ENCODE peak calls at places on chromosome 9, in six cellular contexts. Q is midbrain; X is mucosa of gallbladder; O is left cardiac atrium; M is effector memory CD8-positive, alpha-beta T cell; T is fibroblast of gingiva. D is an unnamed sample.

GRCh38 chr9:133700861-133701320 is 37.3 kb downstream of the SARDH start:
- DNase-seq in X (no peak), O (no peak), Q (peak), M (no peak), T (no peak), D (no peak)

GRCh38 chr9:85640425-85640824 is 101.3 kb downstream of the AGTPBP1 start:
- DNase-seq in M (no peak), O (no peak), X (no peak), Q (no peak), T (no peak), D (no peak)

GRCh38 chr9:81896067-81896466 is 32.2 kb upstream of the SPATA31D4 start:
- DNase-seq in M (no peak), X (no peak), Q (no peak), O (no peak), T (no peak), D (no peak)

GRCh38 chr9:84301851-84302250 is 38.7 kb downstream of the SLC28A3 start:
- DNase-seq in Q (no peak), T (peak), X (no peak), M (no peak), O (no peak), D (no peak)

GRCh38 chr9:89753472-89754055 is 148.8 kb downstream of the GADD45G start:
- DNase-seq in Q (no peak), M (no peak), X (no peak), T (no peak), O (no peak), D (no peak)

GRCh38 chr9:114094971-114095370 is 4.1 kb downstream of the KIF12 start:
- DNase-seq in M (no peak), O (no peak), T (no peak), X (no peak), Q (no peak), D (no peak)

GRCh38 chr9:18365651-18366050 is 108.3 kb upstream of the ADAMTSL1 start:
- DNase-seq in M (no peak), T (no peak), O (no peak), Q (no peak), X (no peak), D (no peak)

GRCh38 chr9:127746959-127747569 is 12.0 kb upstream of the TOR2A start:
- DNase-seq in M (no peak), X (no peak), Q (no peak), T (no peak), O (no peak), D (peak)

D was measured in central memory CD4-positive, alpha-beta T cell.